ENCODE peak calls at places on chromosomes 13 and 19, in ten cellular contexts. One of them, this sample, is unnamed.

GRCh38 chr19:48812094-48812929 is 1.5 kb upstream of the BCAT2 start:
- DNase-seq in progenitor cell of endocrine pancreas: peak
- DNase-seq in left lung: peak
- DNase-seq in astrocyte: peak
- DNase-seq in AG09319: no peak
- DNase-seq in body of pancreas: peak
- DNase-seq in HFF-Myc: no peak
- DNase-seq in cardiac fibroblast: peak
- DNase-seq in cardiac muscle cell: peak
- DNase-seq in RWPE1: peak
- DNase-seq in this sample: no peak

GRCh38 chr13:90868321-90868920 is 479.1 kb upstream of the MIR17HG start:
- DNase-seq in progenitor cell of endocrine pancreas: no peak
- DNase-seq in left lung: no peak
- DNase-seq in astrocyte: peak
- DNase-seq in AG09319: no peak
- DNase-seq in body of pancreas: peak
- DNase-seq in HFF-Myc: no peak
- DNase-seq in cardiac fibroblast: peak
- DNase-seq in cardiac muscle cell: peak
- DNase-seq in RWPE1: peak
- DNase-seq in this sample: no peak

GRCh38 chr13:103883698-103884097 is 817.5 kb upstream of the SLC10A2 start:
- DNase-seq in progenitor cell of endocrine pancreas: no peak
- DNase-seq in left lung: no peak
- DNase-seq in astrocyte: peak
- DNase-seq in AG09319: no peak
- DNase-seq in body of pancreas: no peak
- DNase-seq in HFF-Myc: no peak
- DNase-seq in cardiac fibroblast: peak
- DNase-seq in cardiac muscle cell: peak
- DNase-seq in RWPE1: no peak
- DNase-seq in this sample: no peak

GRCh38 chr13:111657013-111657412 is 336.6 kb downstream of the TEX29 start:
- DNase-seq in progenitor cell of endocrine pancreas: no peak
- DNase-seq in left lung: no peak
- DNase-seq in astrocyte: no peak
- DNase-seq in AG09319: no peak
- DNase-seq in body of pancreas: no peak
- DNase-seq in HFF-Myc: no peak
- DNase-seq in cardiac fibroblast: no peak
- DNase-seq in cardiac muscle cell: no peak
- DNase-seq in RWPE1: no peak
- DNase-seq in this sample: no peak

GRCh38 chr19:35490364-35490763 is at the start of gene KRTDAP:
- DNase-seq in progenitor cell of endocrine pancreas: no peak
- DNase-seq in left lung: peak
- DNase-seq in astrocyte: no peak
- DNase-seq in AG09319: no peak
- DNase-seq in body of pancreas: no peak
- DNase-seq in HFF-Myc: no peak
- DNase-seq in cardiac fibroblast: no peak
- DNase-seq in cardiac muscle cell: no peak
- DNase-seq in RWPE1: no peak
- DNase-seq in this sample: no peak

GRCh38 chr13:52804202-52804641 is 44.2 kb downstream of the PCDH8 start:
- DNase-seq in progenitor cell of endocrine pancreas: no peak
- DNase-seq in left lung: no peak
- DNase-seq in astrocyte: peak
- DNase-seq in AG09319: no peak
- DNase-seq in body of pancreas: no peak
- DNase-seq in HFF-Myc: no peak
- DNase-seq in cardiac fibroblast: no peak
- DNase-seq in cardiac muscle cell: peak
- DNase-seq in RWPE1: no peak
- DNase-seq in this sample: no peak

GRCh38 chr13:89852570-89852969 is 1494.9 kb upstream of the MIR17HG start:
- DNase-seq in progenitor cell of endocrine pancreas: no peak
- DNase-seq in left lung: no peak
- DNase-seq in astrocyte: no peak
- DNase-seq in AG09319: no peak
- DNase-seq in body of pancreas: no peak
- DNase-seq in HFF-Myc: no peak
- DNase-seq in cardiac fibroblast: no peak
- DNase-seq in cardiac muscle cell: no peak
- DNase-seq in RWPE1: no peak
- DNase-seq in this sample: no peak

GRCh38 chr13:24274452-24274971 is 34.9 kb upstream of the C1QTNF9 start:
- DNase-seq in progenitor cell of endocrine pancreas: no peak
- DNase-seq in left lung: no peak
- DNase-seq in astrocyte: no peak
- DNase-seq in AG09319: no peak
- DNase-seq in body of pancreas: no peak
- DNase-seq in HFF-Myc: no peak
- DNase-seq in cardiac fibroblast: peak
- DNase-seq in cardiac muscle cell: peak
- DNase-seq in RWPE1: no peak
- DNase-seq in this sample: no peak

GRCh38 chr19:13839193-13839937 is 37.6 kb upstream of the NANOS3 start:
- DNase-seq in progenitor cell of endocrine pancreas: no peak
- DNase-seq in left lung: peak
- DNase-seq in astrocyte: peak
- DNase-seq in AG09319: no peak
- DNase-seq in body of pancreas: peak
- DNase-seq in HFF-Myc: no peak
- DNase-seq in cardiac fibroblast: peak
- DNase-seq in cardiac muscle cell: peak
- DNase-seq in RWPE1: no peak
- DNase-seq in this sample: no peak

GRCh38 chr13:106398289-106398688 is 137.2 kb downstream of the EFNB2 start:
- DNase-seq in progenitor cell of endocrine pancreas: no peak
- DNase-seq in left lung: no peak
- DNase-seq in astrocyte: no peak
- DNase-seq in AG09319: no peak
- DNase-seq in body of pancreas: no peak
- DNase-seq in HFF-Myc: no peak
- DNase-seq in cardiac fibroblast: no peak
- DNase-seq in cardiac muscle cell: no peak
- DNase-seq in RWPE1: no peak
- DNase-seq in this sample: no peak

GRCh38 chr13:72651196-72651595 is 76.2 kb downstream of the MZT1 start:
- DNase-seq in progenitor cell of endocrine pancreas: no peak
- DNase-seq in left lung: no peak
- DNase-seq in astrocyte: no peak
- DNase-seq in AG09319: no peak
- DNase-seq in body of pancreas: no peak
- DNase-seq in HFF-Myc: no peak
- DNase-seq in cardiac fibroblast: no peak
- DNase-seq in cardiac muscle cell: no peak
- DNase-seq in RWPE1: no peak
- DNase-seq in this sample: no peak

DNA sequence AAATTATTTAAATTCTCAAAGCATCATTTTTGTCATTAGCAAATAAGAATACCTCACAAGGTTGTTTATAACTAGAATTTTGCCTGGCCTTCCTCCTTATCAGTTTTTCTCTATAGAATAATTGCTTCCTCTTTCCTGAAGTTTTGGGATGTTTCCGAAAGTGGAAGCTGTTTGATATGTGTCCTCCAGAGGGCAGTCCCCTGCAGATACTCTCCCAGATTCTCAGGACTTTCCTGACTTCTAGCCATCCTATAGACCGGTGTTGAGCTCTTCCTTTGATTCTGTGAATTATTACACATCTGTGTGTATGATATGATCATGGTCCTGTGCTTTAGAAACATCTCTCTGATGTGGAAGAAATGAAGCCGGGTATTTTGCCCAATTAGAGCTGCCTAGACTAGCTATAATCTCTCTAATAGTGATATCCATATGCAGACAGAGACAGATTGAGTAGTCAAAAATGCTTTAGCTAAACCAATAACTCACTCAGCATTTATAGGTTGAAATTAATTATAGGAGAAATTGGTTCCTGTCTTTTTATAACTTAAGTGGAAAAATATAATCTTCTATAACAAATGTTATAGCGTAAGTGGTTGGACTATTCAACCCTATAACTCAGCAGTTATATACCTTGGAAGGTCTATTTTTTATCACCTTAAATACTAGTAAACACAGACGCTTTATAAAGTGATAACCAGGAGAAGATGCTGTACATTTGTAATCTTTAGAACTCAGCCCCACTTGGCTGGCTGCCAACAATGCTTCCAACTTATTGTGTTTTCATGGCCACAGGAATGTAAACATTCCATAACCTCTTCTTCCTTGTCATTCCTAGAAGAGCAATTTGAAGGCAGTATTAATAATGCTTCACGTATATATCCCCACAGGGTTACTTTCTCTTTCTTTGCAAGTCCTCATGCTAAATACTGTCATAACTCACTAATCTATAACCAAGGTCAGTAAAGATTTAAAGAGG is 201.0 kb upstream of the RXFP2 start:
- DNase-seq in progenitor cell of endocrine pancreas: no peak
- DNase-seq in left lung: no peak
- DNase-seq in astrocyte: peak
- DNase-seq in AG09319: no peak
- DNase-seq in body of pancreas: no peak
- DNase-seq in HFF-Myc: peak
- DNase-seq in cardiac fibroblast: peak
- DNase-seq in cardiac muscle cell: peak
- DNase-seq in RWPE1: peak
- DNase-seq in this sample: no peak
- TF ChIP-seq CTCF in progenitor cell of endocrine pancreas: peak
- TF ChIP-seq CTCF in left lung: peak
- TF ChIP-seq CTCF in astrocyte: peak
- TF ChIP-seq CTCF in AG09319: peak
- TF ChIP-seq CTCF in body of pancreas: peak
- TF ChIP-seq CTCF in HFF-Myc: peak
- TF ChIP-seq CTCF in cardiac fibroblast: peak
- TF ChIP-seq CTCF in cardiac muscle cell: peak
- TF ChIP-seq CTCF in RWPE1: peak
- TF ChIP-seq CTCF in this sample: peak

GRCh38 chr19:9847087-9847671 is 12.1 kb downstream of the PIN1 start:
- DNase-seq in progenitor cell of endocrine pancreas: no peak
- DNase-seq in left lung: no peak
- DNase-seq in astrocyte: peak
- DNase-seq in AG09319: peak
- DNase-seq in body of pancreas: peak
- DNase-seq in HFF-Myc: peak
- DNase-seq in cardiac fibroblast: peak
- DNase-seq in cardiac muscle cell: peak
- DNase-seq in RWPE1: peak
- DNase-seq in this sample: no peak
- TF ChIP-seq CTCF in progenitor cell of endocrine pancreas: peak
- TF ChIP-seq CTCF in left lung: no peak
- TF ChIP-seq CTCF in astrocyte: peak
- TF ChIP-seq CTCF in AG09319: peak
- TF ChIP-seq CTCF in body of pancreas: no peak
- TF ChIP-seq CTCF in HFF-Myc: peak
- TF ChIP-seq CTCF in cardiac fibroblast: peak
- TF ChIP-seq CTCF in cardiac muscle cell: peak
- TF ChIP-seq CTCF in RWPE1: no peak
- TF ChIP-seq CTCF in this sample: no peak

GRCh38 chr19:38792250-38793111 is 3.5 kb downstream of the LGALS7B start:
- DNase-seq in progenitor cell of endocrine pancreas: no peak
- DNase-seq in left lung: peak
- DNase-seq in astrocyte: no peak
- DNase-seq in AG09319: no peak
- DNase-seq in body of pancreas: no peak
- DNase-seq in HFF-Myc: no peak
- DNase-seq in cardiac fibroblast: peak
- DNase-seq in cardiac muscle cell: peak
- DNase-seq in RWPE1: no peak
- DNase-seq in this sample: no peak
- TF ChIP-seq CTCF in progenitor cell of endocrine pancreas: peak
- TF ChIP-seq CTCF in left lung: peak
- TF ChIP-seq CTCF in astrocyte: no peak
- TF ChIP-seq CTCF in AG09319: peak
- TF ChIP-seq CTCF in body of pancreas: no peak
- TF ChIP-seq CTCF in HFF-Myc: peak
- TF ChIP-seq CTCF in cardiac fibroblast: peak
- TF ChIP-seq CTCF in cardiac muscle cell: peak
- TF ChIP-seq CTCF in RWPE1: no peak
- TF ChIP-seq CTCF in this sample: peak

DNA sequence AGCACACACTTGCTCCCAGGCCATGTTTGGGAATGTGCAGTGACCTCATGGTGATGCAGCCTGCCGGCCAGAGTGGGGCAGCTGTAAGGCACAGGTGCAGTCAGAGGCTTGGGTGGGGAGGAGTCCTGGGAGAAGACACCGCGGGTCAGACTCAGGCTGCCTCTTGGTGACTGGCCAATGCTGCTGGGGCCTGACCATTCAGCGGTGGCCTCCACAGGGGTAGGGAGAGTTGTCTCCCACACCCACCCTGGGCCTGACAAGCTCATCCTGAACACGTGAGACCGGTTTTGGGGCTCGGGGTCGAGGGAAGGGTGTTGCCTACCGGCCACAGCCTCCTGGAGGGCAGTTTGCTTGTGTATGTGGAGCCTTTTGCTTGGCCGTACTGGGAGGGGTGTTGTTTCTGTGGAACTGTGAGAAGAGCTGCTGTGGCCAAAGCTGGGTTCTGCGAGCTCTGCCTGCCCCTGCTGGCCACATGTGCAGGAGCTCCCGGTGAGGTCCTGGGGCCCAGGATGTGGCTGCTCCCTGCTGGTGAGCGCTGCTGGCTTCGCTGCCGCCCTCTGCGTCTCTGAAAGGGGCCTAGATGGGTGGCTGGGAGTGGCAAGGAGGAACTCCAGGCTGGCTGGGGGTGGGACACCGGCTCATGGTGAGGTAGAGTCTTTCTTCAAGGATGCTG is 22.1 kb downstream of the UPF1 start:
- DNase-seq in progenitor cell of endocrine pancreas: no peak
- DNase-seq in left lung: no peak
- DNase-seq in astrocyte: no peak
- DNase-seq in AG09319: no peak
- DNase-seq in body of pancreas: no peak
- DNase-seq in HFF-Myc: no peak
- DNase-seq in cardiac fibroblast: no peak
- DNase-seq in cardiac muscle cell: no peak
- DNase-seq in RWPE1: no peak
- DNase-seq in this sample: no peak
- TF ChIP-seq CTCF in progenitor cell of endocrine pancreas: peak
- TF ChIP-seq CTCF in left lung: no peak
- TF ChIP-seq CTCF in astrocyte: no peak
- TF ChIP-seq CTCF in AG09319: no peak
- TF ChIP-seq CTCF in body of pancreas: no peak
- TF ChIP-seq CTCF in HFF-Myc: no peak
- TF ChIP-seq CTCF in cardiac fibroblast: no peak
- TF ChIP-seq CTCF in cardiac muscle cell: no peak
- TF ChIP-seq CTCF in RWPE1: no peak
- TF ChIP-seq CTCF in this sample: no peak

This sample was measured in epithelial cell of proximal tubule.